ENCODE peak calls at places on chromosomes 6 and 20, in five cellular contexts. One of them, this sample, is unnamed.

GRCh38 chr6:156618600-156619205 is 158.5 kb upstream of the ARID1B start:
- DNase-seq in CD8-positive, alpha-beta memory T cell: no peak
- DNase-seq in nucleus accumbens: no peak
- DNase-seq in stimulated activated CD4-positive, alpha-beta T cell treated with anti-CD3 and anti-CD28 coated beads, Interleukin-1b, Interleukin-23, amount 100 ng/mL, for 24 hours: no peak
- DNase-seq in substantia nigra: no peak
- DNase-seq in this sample: no peak

GRCh38 chr20:62055106-62055861 is 10.4 kb downstream of the TAF4 start:
- DNase-seq in CD8-positive, alpha-beta memory T cell: no peak
- DNase-seq in nucleus accumbens: no peak
- DNase-seq in stimulated activated CD4-positive, alpha-beta T cell treated with anti-CD3 and anti-CD28 coated beads, Interleukin-1b, Interleukin-23, amount 100 ng/mL, for 24 hours: no peak
- DNase-seq in substantia nigra: no peak
- DNase-seq in this sample: no peak

GRCh38 chr20:59568509-59569024 is 35.8 kb upstream of the PHACTR3 start:
- DNase-seq in CD8-positive, alpha-beta memory T cell: no peak
- DNase-seq in nucleus accumbens: no peak
- DNase-seq in stimulated activated CD4-positive, alpha-beta T cell treated with anti-CD3 and anti-CD28 coated beads, Interleukin-1b, Interleukin-23, amount 100 ng/mL, for 24 hours: no peak
- DNase-seq in substantia nigra: no peak
- DNase-seq in this sample: no peak

GRCh38 chr20:62195072-62195400 is 12.2 kb downstream of the MTG2 start:
- DNase-seq in CD8-positive, alpha-beta memory T cell: no peak
- DNase-seq in nucleus accumbens: no peak
- DNase-seq in stimulated activated CD4-positive, alpha-beta T cell treated with anti-CD3 and anti-CD28 coated beads, Interleukin-1b, Interleukin-23, amount 100 ng/mL, for 24 hours: no peak
- DNase-seq in substantia nigra: no peak
- DNase-seq in this sample: no peak

GRCh38 chr6:169867751-169868191 is 116.3 kb downstream of the ERMARD start:
- DNase-seq in CD8-positive, alpha-beta memory T cell: no peak
- DNase-seq in nucleus accumbens: no peak
- DNase-seq in stimulated activated CD4-positive, alpha-beta T cell treated with anti-CD3 and anti-CD28 coated beads, Interleukin-1b, Interleukin-23, amount 100 ng/mL, for 24 hours: no peak
- DNase-seq in substantia nigra: no peak
- DNase-seq in this sample: no peak

GRCh38 chr20:13735829-13736228 is 48.9 kb downstream of the ESF1 start:
- DNase-seq in CD8-positive, alpha-beta memory T cell: no peak
- DNase-seq in nucleus accumbens: no peak
- DNase-seq in stimulated activated CD4-positive, alpha-beta T cell treated with anti-CD3 and anti-CD28 coated beads, Interleukin-1b, Interleukin-23, amount 100 ng/mL, for 24 hours: no peak
- DNase-seq in substantia nigra: no peak
- DNase-seq in this sample: no peak

GRCh38 chr6:110951986-110952794 is 6.3 kb upstream of the GTF3C6 start:
- DNase-seq in CD8-positive, alpha-beta memory T cell: no peak
- DNase-seq in nucleus accumbens: no peak
- DNase-seq in stimulated activated CD4-positive, alpha-beta T cell treated with anti-CD3 and anti-CD28 coated beads, Interleukin-1b, Interleukin-23, amount 100 ng/mL, for 24 hours: no peak
- DNase-seq in substantia nigra: no peak
- DNase-seq in this sample: no peak

GRCh38 chr20:42565106-42565990 is 624.4 kb downstream of the PTPRT start:
- DNase-seq in CD8-positive, alpha-beta memory T cell: no peak
- DNase-seq in nucleus accumbens: no peak
- DNase-seq in stimulated activated CD4-positive, alpha-beta T cell treated with anti-CD3 and anti-CD28 coated beads, Interleukin-1b, Interleukin-23, amount 100 ng/mL, for 24 hours: no peak
- DNase-seq in substantia nigra: no peak
- DNase-seq in this sample: no peak

This sample was measured in SK-MEL-5.